ENCODE peak calls at places on chromosomes 4 and X, in four cellular contexts. B is endothelial cell, Q is neural progenitor cell, C is AG09319. I is an unnamed sample.

GRCh38 chr4:176921256-176921655 is 128.5 kb upstream of the VEGFC start:
- DNase-seq in B (no peak), C (no peak), Q (no peak), I (no peak)

GRCh38 chrX:115067812-115068211 is 50.4 kb upstream of the IL13RA2 start:
- DNase-seq in B (no peak), Q (no peak), C (peak), I (no peak)

GRCh38 chrX:153970398-153971123 is 1.1 kb downstream of the HCFC1 start:
- DNase-seq in B (no peak), Q (peak), C (peak), I (peak)

GRCh38 chr4:83646538-83646937 is 110.6 kb downstream of the GPAT3 start:
- DNase-seq in B (no peak), C (no peak), Q (no peak), I (no peak)

GRCh38 chr4:131459430-131460101 is 1689.5 kb upstream of the PCDH10 start:
- DNase-seq in Q (no peak), C (no peak), B (no peak), I (peak)

GRCh38 chr4:7160439-7160838 is 31.9 kb upstream of the SORCS2 start:
- DNase-seq in C (no peak), Q (no peak), B (no peak), I (peak)

GRCh38 chrX:46463682-46464081 is 81.5 kb downstream of the ZNF674 start:
- DNase-seq in Q (no peak), C (no peak), B (no peak), I (no peak)

GRCh38 chr4:1773754-1774153 is 19.3 kb upstream of the FGFR3 start:
- DNase-seq in Q (no peak), C (no peak), B (no peak), I (no peak)

GRCh38 chrX:374566-374965 is 12.1 kb downstream of the PPP2R3B start:
- DNase-seq in C (no peak), Q (no peak), B (no peak), I (no peak)

GRCh38 chr4:15649914-15650545 is 5.1 kb downstream of the FBXL5 start:
- DNase-seq in Q (peak), B (peak), C (no peak), I (peak)

GRCh38 chr4:176939445-176939844 is 146.7 kb upstream of the VEGFC start:
- DNase-seq in C (no peak), B (no peak), Q (no peak), I (no peak)

GRCh38 chr4:156496797-156497196 is 474.8 kb downstream of the PDGFC start:
- DNase-seq in B (no peak), Q (no peak), C (no peak), I (no peak)

GRCh38 chr4:133151301-133151680 is 2.2 kb downstream of the PCDH10 start:
- DNase-seq in C (no peak), B (peak), Q (peak), I (peak)

GRCh38 chr4:180449395-180449956 is 1793.7 kb upstream of the TENM3 start:
- DNase-seq in B (peak), C (no peak), Q (peak), I (peak)

GRCh38 chr4:66791686-66792085 is 753.6 kb downstream of the CENPC start:
- DNase-seq in Q (no peak), C (no peak), B (no peak), I (no peak)

GRCh38 chrX:45497290-45497689 is 296.6 kb upstream of the DIPK2B start:
- DNase-seq in B (no peak), Q (no peak), C (no peak), I (no peak)

GRCh38 chrX:66815227-66815626 is 176.3 kb upstream of the EDA2R start:
- DNase-seq in B (no peak), Q (no peak), C (no peak), I (no peak)

GRCh38 chr4:152850377-152850776 is 70.6 kb downstream of the ARFIP1 start:
- DNase-seq in C (no peak), B (peak), Q (peak), I (peak)

GRCh38 chr4:1310031-1310795 is 20.5 kb downstream of the MAEA start:
- DNase-seq in B (no peak), C (no peak), Q (no peak), I (peak)

GRCh38 chr4:158823461-158823873 is 54.6 kb downstream of the FNIP2 start:
- DNase-seq in B (no peak), C (no peak), Q (no peak), I (no peak)

GRCh38 chr4:125750399-125750798 is 435.6 kb downstream of the FAT4 start:
- DNase-seq in Q (no peak), B (no peak), C (no peak), I (no peak)

GRCh38 chr4:118224239-118224829 is 128.5 kb downstream of the PRSS12 start:
- DNase-seq in C (peak), Q (peak), B (no peak), I (no peak)

GRCh38 chrX:78330068-78330467 is 2.7 kb upstream of the CYSLTR1 start:
- DNase-seq in B (no peak), Q (no peak), C (no peak), I (no peak)

GRCh38 chr4:141075553-141075952 is 57.7 kb downstream of the RNF150 start:
- DNase-seq in C (no peak), B (no peak), Q (no peak), I (no peak)

GRCh38 chr4:44558206-44558605 is 93.2 kb downstream of the YIPF7 start:
- DNase-seq in Q (no peak), B (no peak), C (no peak), I (no peak)

GRCh38 chr4:70946944-70947343 is 44.8 kb downstream of the MOB1B start:
- DNase-seq in B (no peak), Q (no peak), C (no peak), I (no peak)

GRCh38 chr4:70945452-70946055 is 43.4 kb downstream of the MOB1B start:
- DNase-seq in Q (no peak), C (no peak), B (no peak), I (no peak)

GRCh38 chr4:70945046-70945445 is 42.9 kb downstream of the MOB1B start:
- DNase-seq in Q (no peak), B (no peak), C (no peak), I (no peak)

GRCh38 chr4:70954032-70954431 is 39.4 kb upstream of the DCK start:
- DNase-seq in C (no peak), Q (no peak), B (no peak), I (no peak)

GRCh38 chr4:70948665-70949284 is 44.7 kb upstream of the DCK start:
- DNase-seq in B (no peak), C (no peak), Q (no peak), I (no peak)
- TF ChIP-seq CTCF in B (no peak), C (no peak), Q (no peak), I (peak)

GRCh38 chrX:50211510-50211909 is 6.9 kb downstream of the CCNB3 start:
- DNase-seq in Q (peak), B (peak), C (no peak), I (peak)
- TF ChIP-seq CTCF in Q (peak), B (peak), C (peak), I (peak)

GRCh38 chr4:88911246-88912212 is 145.5 kb downstream of the FAM13A start:
- DNase-seq in B (no peak), Q (no peak), C (no peak), I (no peak)

GRCh38 chr4:88907478-88907877 is 149.5 kb downstream of the FAM13A start:
- DNase-seq in Q (no peak), B (no peak), C (no peak), I (no peak)

GRCh38 chr4:88908521-88908920 is 148.5 kb downstream of the FAM13A start:
- DNase-seq in C (no peak), Q (no peak), B (no peak), I (no peak)

DNA sequence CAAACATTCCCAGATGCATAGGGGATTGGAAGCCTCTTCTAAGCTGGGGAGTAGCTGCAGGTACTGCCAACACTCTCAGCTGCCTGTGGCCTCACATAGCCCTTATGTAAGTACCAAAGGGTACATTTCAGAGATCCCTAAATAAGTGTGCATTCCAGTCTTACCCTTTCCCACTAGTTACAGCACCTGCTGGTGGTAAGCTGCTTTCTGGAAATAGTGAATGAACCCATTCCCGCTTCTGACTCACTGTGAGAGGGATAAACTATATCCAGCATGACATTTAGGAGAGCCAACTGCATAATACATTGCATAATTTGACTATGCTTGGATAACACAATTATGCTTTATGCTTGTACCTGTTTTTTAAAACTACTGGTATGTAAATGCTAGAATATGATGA is 149.0 kb downstream of the FAM13A start:
- DNase-seq in C (peak), B (no peak), Q (no peak), I (no peak)
- TF ChIP-seq CTCF in C (no peak), B (no peak), Q (no peak), I (no peak)

GRCh38 chr4:154503598-154503997 is 12.0 kb upstream of the DCHS2 start:
- DNase-seq in B (no peak), Q (peak), C (no peak), I (no peak)
- TF ChIP-seq CTCF in B (peak), Q (peak), C (peak), I (peak)

DNA sequence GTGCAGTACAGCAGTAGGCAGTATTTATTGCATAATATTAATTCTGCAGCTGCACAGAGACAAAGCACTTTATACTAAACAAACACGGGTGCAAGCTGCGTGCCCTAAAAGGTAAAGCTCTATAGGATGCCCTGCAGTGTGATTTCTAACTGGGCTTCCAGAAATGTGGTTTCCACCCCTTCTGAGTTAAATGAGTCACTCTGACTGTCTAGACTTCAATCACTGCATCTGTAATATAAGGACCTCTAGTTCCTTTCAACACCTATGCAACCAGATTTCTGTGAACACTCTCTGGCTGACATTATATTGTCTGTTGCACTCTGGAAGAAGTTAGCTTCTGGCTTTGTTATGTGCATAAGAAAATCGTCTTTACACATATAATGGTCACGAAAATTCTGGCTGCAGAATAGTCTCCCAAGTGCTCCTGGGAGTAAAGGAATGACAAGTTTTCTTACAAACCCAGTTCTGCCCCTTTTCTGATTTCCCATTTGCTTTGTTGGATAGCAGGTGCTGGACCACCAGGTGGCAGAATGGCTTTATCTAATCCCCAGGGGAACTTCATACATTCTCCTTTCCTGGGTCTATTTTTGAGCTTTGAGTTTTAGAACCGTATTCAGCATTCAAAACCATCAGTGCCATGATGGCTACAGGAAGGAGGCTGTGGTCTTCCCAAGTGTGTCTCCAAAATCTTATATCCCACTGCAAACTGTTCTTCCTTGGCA is 842.2 kb downstream of the STIM2 start:
- DNase-seq in Q (peak), C (no peak), B (peak), I (peak)
- TF ChIP-seq CTCF in Q (peak), C (no peak), B (peak), I (peak)

I was measured in endodermal cell.